ENCODE peak calls at places on chromosomes 4 and X, in five cellular contexts. X, V, Z, J and T are unnamed samples.

GRCh38 chr4:73706811-73707210 is 33.6 kb upstream of the CXCL8 start:
- DNase-seq in Z (no peak), X (no peak), V (no peak), J (no peak), T (no peak)

GRCh38 chrX:55127692-55128091 is 38.9 kb downstream of the PAGE2 start:
- DNase-seq in V (no peak), Z (no peak), J (no peak), X (no peak), T (no peak)

GRCh38 chr4:145830699-145831098 is 107.9 kb downstream of the ZNF827 start:
- DNase-seq in Z (no peak), V (no peak), X (no peak), J (no peak), T (no peak)

GRCh38 chr4:569958-570667 is 6.0 kb downstream of the TMEM271 start:
- DNase-seq in J (no peak), V (no peak), X (no peak), Z (no peak), T (no peak)

GRCh38 chrX:102712216-102712966 is at the start of gene GPRASP2:
- DNase-seq in X (no peak), J (peak; percentile 28), V (no peak), Z (no peak), T (peak; percentile 74)

GRCh38 chr4:66681962-66682361 is 863.3 kb downstream of the CENPC start:
- DNase-seq in X (no peak), Z (no peak), J (no peak), V (no peak), T (no peak)

GRCh38 chr4:77911091-77911490 is 48.5 kb downstream of the MRPL1 start:
- DNase-seq in X (no peak), V (no peak), Z (no peak), J (no peak), T (no peak)

GRCh38 chr4:95250544-95251137 is 298.1 kb downstream of the UNC5C start:
- DNase-seq in X (no peak), J (no peak), V (no peak), Z (no peak), T (no peak)

GRCh38 chr4:92333056-92333455 is 29.3 kb downstream of the GRID2 start:
- DNase-seq in X (no peak), V (no peak), Z (no peak), J (no peak), T (no peak)

GRCh38 chrX:150573702-150574101 is 5.3 kb downstream of the MTM1 start:
- DNase-seq in J (no peak), V (no peak), X (no peak), Z (no peak), T (no peak)

GRCh38 chrX:24294619-24295018 is 19.2 kb downstream of the SUPT20HL2 start:
- DNase-seq in X (no peak), V (no peak), Z (no peak), J (peak; percentile 35), T (peak; percentile 31)

GRCh38 chrX:103363046-103363445 is 6.7 kb downstream of the TCEAL9 start:
- DNase-seq in J (no peak), Z (no peak), V (no peak), X (no peak), T (no peak)

GRCh38 chr4:113636438-113636818 is 125.1 kb downstream of the CAMK2D start:
- DNase-seq in J (no peak), Z (peak; percentile 78), V (no peak), X (no peak), T (no peak)

GRCh38 chrX:43592597-43592996 is 63.5 kb upstream of the MAOA start:
- DNase-seq in J (no peak), X (no peak), V (no peak), Z (no peak), T (no peak)

GRCh38 chr4:87425711-87426110 is 3.3 kb downstream of the NUDT9 start:
- DNase-seq in V (no peak), Z (no peak), J (no peak), X (no peak), T (no peak)

GRCh38 chrX:85243761-85244410 is at the start of the genes SATL1 and ZNF711:
- DNase-seq in J (peak; percentile 50), Z (peak; percentile 21), X (no peak), V (peak; percentile 14), T (peak; percentile 87)

GRCh38 chr4:150348079-150348478 is 233.9 kb upstream of the MAB21L2 start:
- DNase-seq in Z (no peak), V (no peak), X (no peak), J (no peak), T (no peak)

GRCh38 chr4:142547974-142548373 is 298.1 kb downstream of the INPP4B start:
- DNase-seq in X (no peak), J (no peak), Z (no peak), V (no peak), T (no peak)

GRCh38 chr4:20684852-20685763 is 15.2 kb upstream of the PACRGL start:
- DNase-seq in Z (no peak), J (peak; percentile 28), V (peak; percentile 1), X (no peak), T (peak; percentile 36)

GRCh38 chr4:176404591-176404990 is 84.8 kb downstream of the SPCS3 start:
- DNase-seq in X (no peak), Z (no peak), V (no peak), J (no peak), T (no peak)

GRCh38 chr4:176406297-176406696 is 86.5 kb downstream of the SPCS3 start:
- DNase-seq in X (no peak), V (no peak), Z (no peak), J (no peak), T (no peak)

GRCh38 chr4:176406736-176407135 is 87.0 kb downstream of the SPCS3 start:
- DNase-seq in J (no peak), Z (no peak), X (no peak), V (no peak), T (no peak)

GRCh38 chr4:176400816-176401461 is 81.2 kb downstream of the SPCS3 start:
- DNase-seq in X (no peak), V (no peak), J (no peak), Z (no peak), T (no peak)
- TF ChIP-seq SMC3 in X (no peak), V (no peak), J (no peak), Z (no peak), T (no peak)

GRCh38 chr4:18318682-18319410 is 297.3 kb upstream of the LCORL start:
- DNase-seq in J (peak; percentile 2), V (no peak), Z (no peak), X (no peak), T (peak; percentile 80)

GRCh38 chr4:18319456-18319855 is 297.9 kb upstream of the LCORL start:
- DNase-seq in Z (no peak), J (no peak), X (no peak), V (no peak), T (peak; percentile 25)

GRCh38 chr4:18322111-18322510 is 300.6 kb upstream of the LCORL start:
- DNase-seq in V (no peak), X (no peak), Z (no peak), J (no peak), T (no peak)
- TF ChIP-seq CHD2 in V (no peak), X (no peak), Z (no peak), J (no peak), T (no peak)

GRCh38 chr4:99563310-99564186 is at the start of gene TRMT10A:
- DNase-seq in J (peak; percentile 98), X (peak; percentile 85), Z (peak; percentile 96), V (peak; percentile 70), T (peak; percentile 87)
- TF ChIP-seq EP300 in J (peak; percentile 9), X (no peak), Z (no peak), V (no peak), T (no peak)

DNA sequence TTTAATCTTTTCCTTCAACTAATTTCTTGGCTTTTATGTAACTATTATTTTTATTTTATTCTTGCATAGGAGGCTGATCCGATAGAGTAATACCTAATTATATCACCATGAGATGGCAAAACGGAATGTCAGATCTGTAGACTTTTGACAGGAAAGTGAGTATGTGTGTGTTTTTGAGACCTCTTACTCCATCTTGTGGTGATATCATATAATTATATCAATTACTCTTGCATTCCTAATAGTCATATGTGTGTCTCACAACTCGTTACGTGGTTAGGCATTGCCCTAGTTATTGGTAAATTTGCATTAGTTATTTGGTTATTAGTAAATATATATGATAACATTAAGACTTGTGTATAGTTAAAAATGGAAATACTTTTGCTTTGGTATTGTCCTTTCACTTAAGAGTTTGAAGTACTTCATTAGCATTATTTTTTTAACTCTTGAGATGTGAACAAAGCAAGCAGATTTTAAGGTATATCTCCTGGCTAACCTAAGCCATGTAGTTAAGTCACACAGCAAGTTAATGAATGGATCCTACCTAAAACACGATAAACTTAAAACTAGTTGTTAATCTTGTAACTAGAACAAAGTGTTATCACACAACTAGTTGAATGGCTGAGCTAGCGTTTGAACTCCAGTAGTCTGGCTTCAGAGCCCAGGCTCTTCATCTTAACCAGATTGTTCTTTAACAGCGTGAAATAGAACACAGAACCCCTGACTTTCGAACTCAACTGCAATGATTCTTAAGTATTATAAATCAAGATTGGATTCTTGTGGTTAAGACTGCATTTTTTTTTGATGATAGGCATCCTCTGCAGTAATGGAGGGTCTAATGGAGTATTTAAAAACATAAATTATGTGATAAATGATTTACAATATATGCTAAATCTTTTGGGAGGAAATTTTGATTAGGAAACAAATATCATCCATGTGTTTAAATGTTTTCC is 67.1 kb downstream of the PGRMC2 start:
- DNase-seq in Z (peak; percentile 11), V (peak; percentile 18), J (peak; percentile 25), X (no peak), T (peak; percentile 36)
- TF ChIP-seq SMC3 in Z (no peak), V (peak; percentile 55), J (no peak), X (peak; percentile 32), T (peak; percentile 17)

DNA sequence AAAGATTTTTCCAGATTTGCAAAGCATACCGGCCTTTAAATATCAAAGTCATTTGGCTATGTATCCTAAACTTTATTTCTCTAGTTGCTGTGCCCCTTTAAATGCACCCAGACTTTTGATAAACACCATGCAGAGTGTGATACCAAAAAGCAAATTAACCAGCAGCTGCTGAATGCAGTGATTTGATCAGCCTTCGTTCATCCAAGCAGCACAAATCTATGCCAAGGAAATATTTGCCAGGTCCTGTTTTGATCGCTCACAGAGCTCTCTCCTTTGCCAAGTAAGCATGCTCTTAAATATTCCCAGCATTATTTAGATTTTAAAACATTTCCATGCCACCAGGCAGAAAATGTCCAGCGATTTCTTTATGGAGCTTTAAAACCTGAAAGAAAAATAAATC is 35.8 kb downstream of the BTC start:
- DNase-seq in Z (no peak), X (no peak), V (no peak), J (no peak), T (no peak)
- TF ChIP-seq CHD2 in Z (no peak), X (no peak), V (no peak), J (no peak), T (no peak)

GRCh38 chrX:2463973-2464676 is 36.7 kb downstream of the DHRSX start:
- DNase-seq in J (peak; percentile 93), Z (no peak), V (peak; percentile 41), X (no peak), T (no peak)
- TF ChIP-seq EP300 in J (no peak), Z (no peak), V (no peak), X (no peak), T (no peak)

GRCh38 chrX:130805906-130806305 is 97.1 kb downstream of the ENOX2 start:
- DNase-seq in J (no peak), V (no peak), Z (no peak), X (no peak), T (no peak)
- TF ChIP-seq SMC3 in J (no peak), V (no peak), Z (no peak), X (no peak), T (no peak)

GRCh38 chrX:7146703-7147430 is 645 bp upstream of the STS start:
- DNase-seq in J (peak; percentile 43), V (no peak), Z (no peak), X (no peak), T (no peak)
- TF ChIP-seq CHD2 in J (no peak), V (no peak), Z (no peak), X (peak; percentile 24), T (no peak)